ENCODE peak calls at places on chromosomes 1 and 21, in five cellular contexts. One of them, this sample, is unnamed.
A peak's percentile ranks its signal among the peaks of the same experiment; 100 is the strongest.

GRCh38 chr1:99648107-99648506 is 2.2 kb downstream of the PALMD start:
- DNase-seq in glomerular endothelial cell: no peak
- DNase-seq in NCI-H1105 treated with DMSO at 0.1 percent for 48 hours: peak; percentile 25
- DNase-seq in GM23248: peak; percentile 34
- DNase-seq in A549: peak; percentile 28
- DNase-seq in this sample: no peak

GRCh38 chr1:176469450-176469985 is 6.5 kb downstream of the PAPPA2 start:
- DNase-seq in NCI-H1105 treated with DMSO at 0.1 percent for 48 hours: no peak
- DNase-seq in A549: no peak
- DNase-seq in glomerular endothelial cell: no peak
- DNase-seq in GM23248: peak; percentile 54
- DNase-seq in this sample: no peak

GRCh38 chr1:113488576-113489177 is 98.4 kb downstream of the MAGI3 start:
- DNase-seq in NCI-H1105 treated with DMSO at 0.1 percent for 48 hours: no peak
- DNase-seq in GM23248: peak; percentile 5
- DNase-seq in glomerular endothelial cell: no peak
- DNase-seq in A549: no peak
- DNase-seq in this sample: no peak

GRCh38 chr1:36256558-36257374 is 32.5 kb downstream of the THRAP3 start:
- DNase-seq in NCI-H1105 treated with DMSO at 0.1 percent for 48 hours: no peak
- DNase-seq in GM23248: no peak
- DNase-seq in glomerular endothelial cell: no peak
- DNase-seq in A549: no peak
- DNase-seq in this sample: no peak

GRCh38 chr1:232383455-232384074 is 246.4 kb downstream of the SIPA1L2 start:
- DNase-seq in NCI-H1105 treated with DMSO at 0.1 percent for 48 hours: no peak
- DNase-seq in glomerular endothelial cell: no peak
- DNase-seq in A549: no peak
- DNase-seq in GM23248: no peak
- DNase-seq in this sample: no peak

GRCh38 chr21:44892536-44893277 is 19.2 kb upstream of the PTTG1IP start:
- DNase-seq in glomerular endothelial cell: no peak
- DNase-seq in A549: no peak
- DNase-seq in NCI-H1105 treated with DMSO at 0.1 percent for 48 hours: peak; percentile 35
- DNase-seq in GM23248: peak; percentile 71
- DNase-seq in this sample: no peak

GRCh38 chr1:201025571-201026002 is 2.1 kb upstream of the KIF21B start:
- DNase-seq in GM23248: peak; percentile 52
- DNase-seq in glomerular endothelial cell: no peak
- DNase-seq in A549: peak; percentile 79
- DNase-seq in NCI-H1105 treated with DMSO at 0.1 percent for 48 hours: no peak
- DNase-seq in this sample: no peak

GRCh38 chr21:36994501-36995189 is 11.9 kb upstream of the RIPPLY3 start:
- DNase-seq in A549: no peak
- DNase-seq in GM23248: peak; percentile 41
- DNase-seq in glomerular endothelial cell: no peak
- DNase-seq in NCI-H1105 treated with DMSO at 0.1 percent for 48 hours: no peak
- DNase-seq in this sample: no peak

GRCh38 chr1:187691439-187691838 is 862.7 kb downstream of the PLA2G4A start:
- DNase-seq in glomerular endothelial cell: peak; percentile 33
- DNase-seq in GM23248: peak; percentile 90
- DNase-seq in A549: peak; percentile 33
- DNase-seq in NCI-H1105 treated with DMSO at 0.1 percent for 48 hours: no peak
- DNase-seq in this sample: no peak

GRCh38 chr1:64229307-64229706 is 25.9 kb downstream of the UBE2U start:
- DNase-seq in NCI-H1105 treated with DMSO at 0.1 percent for 48 hours: peak; percentile 60
- DNase-seq in A549: no peak
- DNase-seq in GM23248: no peak
- DNase-seq in glomerular endothelial cell: no peak
- DNase-seq in this sample: no peak

GRCh38 chr1:230066036-230066435 is 1.0 kb upstream of the GALNT2 start:
- DNase-seq in A549: no peak
- DNase-seq in glomerular endothelial cell: no peak
- DNase-seq in NCI-H1105 treated with DMSO at 0.1 percent for 48 hours: no peak
- DNase-seq in GM23248: no peak
- DNase-seq in this sample: no peak

This sample was measured in SK-N-MC.